ENCODE peak calls at places on chromosomes 5 and 9, in nine cellular contexts. One of them, this sample, is unnamed.

GRCh38 chr5:35026280-35026840 is 21.4 kb downstream of the AGXT2 start:
- DNase-seq in A673: no peak
- DNase-seq in heart left ventricle: no peak
- DNase-seq in mesothelial cell of epicardium: no peak
- DNase-seq in Panc1: no peak
- DNase-seq in AG04450: no peak
- DNase-seq in uterus: no peak
- DNase-seq in lung: no peak
- DNase-seq in HFFc6: no peak
- DNase-seq in this sample: no peak

GRCh38 chr5:174735498-174736350 is 11.3 kb downstream of the MSX2 start:
- DNase-seq in mesothelial cell of epicardium: no peak
- DNase-seq in A673: no peak
- DNase-seq in lung: no peak
- DNase-seq in Panc1: no peak
- DNase-seq in heart left ventricle: no peak
- DNase-seq in uterus: no peak
- DNase-seq in AG04450: no peak
- DNase-seq in HFFc6: no peak
- DNase-seq in this sample: no peak

GRCh38 chr9:79883073-79883645 is 311.4 kb downstream of the TLE4 start:
- DNase-seq in lung: no peak
- DNase-seq in AG04450: no peak
- DNase-seq in mesothelial cell of epicardium: no peak
- DNase-seq in A673: no peak
- DNase-seq in HFFc6: no peak
- DNase-seq in uterus: no peak
- DNase-seq in heart left ventricle: no peak
- DNase-seq in Panc1: no peak
- DNase-seq in this sample: peak

GRCh38 chr5:154110054-154110453 is 71.3 kb downstream of the MFAP3 start:
- DNase-seq in A673: no peak
- DNase-seq in AG04450: no peak
- DNase-seq in uterus: no peak
- DNase-seq in heart left ventricle: no peak
- DNase-seq in HFFc6: no peak
- DNase-seq in mesothelial cell of epicardium: no peak
- DNase-seq in Panc1: no peak
- DNase-seq in lung: no peak
- DNase-seq in this sample: no peak

GRCh38 chr5:175870820-175871447 is 444 bp upstream of the CPLX2 start:
- DNase-seq in mesothelial cell of epicardium: no peak
- DNase-seq in AG04450: no peak
- DNase-seq in lung: no peak
- DNase-seq in uterus: no peak
- DNase-seq in A673: no peak
- DNase-seq in heart left ventricle: no peak
- DNase-seq in HFFc6: no peak
- DNase-seq in Panc1: no peak
- DNase-seq in this sample: no peak

GRCh38 chr9:92983984-92984589 is 36.8 kb downstream of the FGD3 start:
- DNase-seq in A673: no peak
- DNase-seq in uterus: no peak
- DNase-seq in mesothelial cell of epicardium: no peak
- DNase-seq in HFFc6: no peak
- DNase-seq in Panc1: no peak
- DNase-seq in lung: no peak
- DNase-seq in AG04450: no peak
- DNase-seq in heart left ventricle: no peak
- DNase-seq in this sample: no peak

GRCh38 chr5:173515526-173515925 is 100.9 kb downstream of the BOD1 start:
- DNase-seq in mesothelial cell of epicardium: no peak
- DNase-seq in lung: no peak
- DNase-seq in AG04450: peak
- DNase-seq in uterus: no peak
- DNase-seq in heart left ventricle: no peak
- DNase-seq in Panc1: no peak
- DNase-seq in HFFc6: peak
- DNase-seq in A673: no peak
- DNase-seq in this sample: no peak

GRCh38 chr9:136379003-136379287 is 5.5 kb upstream of the CARD9 start:
- DNase-seq in A673: no peak
- DNase-seq in HFFc6: no peak
- DNase-seq in mesothelial cell of epicardium: no peak
- DNase-seq in uterus: no peak
- DNase-seq in lung: no peak
- DNase-seq in heart left ventricle: no peak
- DNase-seq in AG04450: no peak
- DNase-seq in Panc1: no peak
- DNase-seq in this sample: no peak

GRCh38 chr5:10637944-10638343 is 74.1 kb downstream of the ANKRD33B start:
- DNase-seq in lung: no peak
- DNase-seq in uterus: no peak
- DNase-seq in Panc1: no peak
- DNase-seq in HFFc6: no peak
- DNase-seq in mesothelial cell of epicardium: no peak
- DNase-seq in AG04450: no peak
- DNase-seq in A673: no peak
- DNase-seq in heart left ventricle: no peak
- DNase-seq in this sample: no peak

GRCh38 chr9:114606597-114607207 is 4.4 kb upstream of the TMEM268 start:
- DNase-seq in Panc1: no peak
- DNase-seq in heart left ventricle: peak
- DNase-seq in uterus: no peak
- DNase-seq in HFFc6: peak
- DNase-seq in mesothelial cell of epicardium: no peak
- DNase-seq in AG04450: no peak
- DNase-seq in A673: no peak
- DNase-seq in lung: peak
- DNase-seq in this sample: no peak

GRCh38 chr5:128844354-128844923 is 120.8 kb upstream of the SLC27A6 start:
- DNase-seq in AG04450: no peak
- DNase-seq in heart left ventricle: no peak
- DNase-seq in lung: no peak
- DNase-seq in mesothelial cell of epicardium: no peak
- DNase-seq in HFFc6: peak
- DNase-seq in uterus: no peak
- DNase-seq in A673: peak
- DNase-seq in Panc1: no peak
- DNase-seq in this sample: no peak
- TF ChIP-seq CTCF in AG04450: peak
- TF ChIP-seq CTCF in heart left ventricle: peak
- TF ChIP-seq CTCF in lung: no peak
- TF ChIP-seq CTCF in mesothelial cell of epicardium: peak
- TF ChIP-seq CTCF in HFFc6: peak
- TF ChIP-seq CTCF in uterus: peak
- TF ChIP-seq CTCF in A673: peak
- TF ChIP-seq CTCF in Panc1: no peak
- TF ChIP-seq CTCF in this sample: no peak

GRCh38 chr9:2596003-2596402 is 25.6 kb upstream of the VLDLR start:
- DNase-seq in HFFc6: no peak
- DNase-seq in Panc1: no peak
- DNase-seq in heart left ventricle: no peak
- DNase-seq in A673: no peak
- DNase-seq in uterus: no peak
- DNase-seq in mesothelial cell of epicardium: no peak
- DNase-seq in AG04450: no peak
- DNase-seq in lung: no peak
- DNase-seq in this sample: no peak

GRCh38 chr9:2599896-2600295 is 21.7 kb upstream of the VLDLR start:
- DNase-seq in Panc1: no peak
- DNase-seq in A673: no peak
- DNase-seq in lung: no peak
- DNase-seq in uterus: no peak
- DNase-seq in AG04450: no peak
- DNase-seq in heart left ventricle: no peak
- DNase-seq in mesothelial cell of epicardium: no peak
- DNase-seq in HFFc6: no peak
- DNase-seq in this sample: no peak

GRCh38 chr9:2593754-2594153 is 27.8 kb upstream of the VLDLR start:
- DNase-seq in HFFc6: no peak
- DNase-seq in mesothelial cell of epicardium: no peak
- DNase-seq in AG04450: no peak
- DNase-seq in Panc1: no peak
- DNase-seq in lung: no peak
- DNase-seq in A673: no peak
- DNase-seq in heart left ventricle: no peak
- DNase-seq in uterus: no peak
- DNase-seq in this sample: no peak

GRCh38 chr9:2600307-2600706 is 21.3 kb upstream of the VLDLR start:
- DNase-seq in uterus: no peak
- DNase-seq in A673: no peak
- DNase-seq in heart left ventricle: no peak
- DNase-seq in AG04450: no peak
- DNase-seq in lung: no peak
- DNase-seq in mesothelial cell of epicardium: no peak
- DNase-seq in Panc1: no peak
- DNase-seq in HFFc6: no peak
- DNase-seq in this sample: no peak

GRCh38 chr9:2597483-2597882 is 24.1 kb upstream of the VLDLR start:
- DNase-seq in mesothelial cell of epicardium: no peak
- DNase-seq in heart left ventricle: no peak
- DNase-seq in AG04450: no peak
- DNase-seq in uterus: no peak
- DNase-seq in Panc1: no peak
- DNase-seq in HFFc6: no peak
- DNase-seq in lung: no peak
- DNase-seq in A673: no peak
- DNase-seq in this sample: no peak
- TF ChIP-seq CTCF in mesothelial cell of epicardium: no peak
- TF ChIP-seq CTCF in heart left ventricle: no peak
- TF ChIP-seq CTCF in AG04450: no peak
- TF ChIP-seq CTCF in uterus: no peak
- TF ChIP-seq CTCF in Panc1: no peak
- TF ChIP-seq CTCF in HFFc6: peak
- TF ChIP-seq CTCF in lung: no peak
- TF ChIP-seq CTCF in A673: no peak
- TF ChIP-seq CTCF in this sample: no peak

DNA sequence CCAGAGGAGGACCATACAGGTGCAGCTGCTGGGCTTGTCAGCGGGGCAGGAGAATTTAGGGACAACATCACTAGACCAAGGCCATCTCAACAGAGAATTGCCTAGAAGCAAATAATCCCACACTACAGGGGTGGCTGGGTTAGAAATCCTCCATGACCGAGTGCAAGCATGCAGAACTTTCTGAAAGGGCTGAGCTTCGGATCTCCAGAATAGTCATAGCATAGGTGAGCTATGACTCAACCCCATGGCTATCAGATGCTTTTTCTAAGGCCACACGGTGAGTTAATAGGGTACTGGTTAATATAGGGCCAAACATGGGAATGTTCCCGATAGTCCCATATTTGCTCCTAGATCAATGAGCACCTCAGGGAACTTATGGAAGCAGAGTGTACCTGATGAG is 4.2 kb downstream of the KCNIP1 start:
- DNase-seq in lung: no peak
- DNase-seq in HFFc6: no peak
- DNase-seq in AG04450: no peak
- DNase-seq in mesothelial cell of epicardium: no peak
- DNase-seq in heart left ventricle: no peak
- DNase-seq in Panc1: no peak
- DNase-seq in A673: no peak
- DNase-seq in uterus: no peak
- DNase-seq in this sample: no peak
- TF ChIP-seq CTCF in lung: no peak
- TF ChIP-seq CTCF in HFFc6: no peak
- TF ChIP-seq CTCF in AG04450: no peak
- TF ChIP-seq CTCF in mesothelial cell of epicardium: no peak
- TF ChIP-seq CTCF in heart left ventricle: no peak
- TF ChIP-seq CTCF in Panc1: no peak
- TF ChIP-seq CTCF in A673: no peak
- TF ChIP-seq CTCF in uterus: no peak
- TF ChIP-seq CTCF in this sample: no peak

GRCh38 chr5:104998169-104998568 is 1435.6 kb upstream of the NUDT12 start:
- DNase-seq in Panc1: no peak
- DNase-seq in heart left ventricle: no peak
- DNase-seq in lung: no peak
- DNase-seq in uterus: no peak
- DNase-seq in HFFc6: no peak
- DNase-seq in A673: no peak
- DNase-seq in mesothelial cell of epicardium: no peak
- DNase-seq in AG04450: no peak
- DNase-seq in this sample: no peak

DNA sequence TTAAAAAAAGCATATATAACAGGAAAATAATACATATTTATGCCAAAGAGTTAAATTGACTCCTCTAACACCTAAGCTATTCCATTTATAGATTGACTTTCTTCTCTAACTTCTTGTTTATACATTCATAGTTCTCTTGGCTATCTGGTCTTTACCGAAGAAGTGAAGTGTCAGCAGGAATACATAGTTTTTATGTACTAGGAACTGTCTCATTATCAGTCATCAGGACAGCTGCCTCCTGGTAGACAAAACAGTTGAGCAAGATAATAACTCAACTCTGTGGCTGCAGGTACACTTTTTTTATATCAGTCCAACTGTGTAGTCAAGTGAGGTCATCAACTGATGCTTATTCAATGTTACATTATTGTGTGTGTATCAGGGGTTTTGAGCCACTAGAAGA is 1436.0 kb upstream of the NUDT12 start:
- DNase-seq in Panc1: no peak
- DNase-seq in uterus: no peak
- DNase-seq in heart left ventricle: no peak
- DNase-seq in HFFc6: no peak
- DNase-seq in lung: no peak
- DNase-seq in A673: no peak
- DNase-seq in mesothelial cell of epicardium: no peak
- DNase-seq in AG04450: no peak
- DNase-seq in this sample: no peak
- TF ChIP-seq CTCF in Panc1: no peak
- TF ChIP-seq CTCF in uterus: no peak
- TF ChIP-seq CTCF in heart left ventricle: no peak
- TF ChIP-seq CTCF in HFFc6: no peak
- TF ChIP-seq CTCF in lung: no peak
- TF ChIP-seq CTCF in A673: no peak
- TF ChIP-seq CTCF in mesothelial cell of epicardium: no peak
- TF ChIP-seq CTCF in AG04450: no peak
- TF ChIP-seq CTCF in this sample: no peak